ENCODE peak calls at places on chromosomes 1 and 21, in eight cellular contexts. One of them, this sample, is unnamed.

GRCh38 chr1:110038271-110038670 is 3.8 kb downstream of the STRIP1 start:
- DNase-seq in activated CD8-positive, alpha-beta memory T cell treated with anti-CD3 and anti-CD28 coated beads for 48 hours: no peak
- DNase-seq in brain pericyte: no peak
- DNase-seq in stimulated activated CD4-positive, alpha-beta T cell treated with anti-CD3 and anti-CD28 coated beads, Interleukin-2, amount 100 ng/mL, for 4 hours: no peak
- DNase-seq in T-cell: no peak
- DNase-seq in NCI-H345: no peak
- DNase-seq in cardiac fibroblast: no peak
- DNase-seq in cardiac septum: no peak
- DNase-seq in this sample: no peak

GRCh38 chr1:159090566-159091546 is 14.3 kb upstream of the AIM2 start:
- DNase-seq in activated CD8-positive, alpha-beta memory T cell treated with anti-CD3 and anti-CD28 coated beads for 48 hours: no peak
- DNase-seq in brain pericyte: no peak
- DNase-seq in stimulated activated CD4-positive, alpha-beta T cell treated with anti-CD3 and anti-CD28 coated beads, Interleukin-2, amount 100 ng/mL, for 4 hours: no peak
- DNase-seq in T-cell: no peak
- DNase-seq in NCI-H345: no peak
- DNase-seq in cardiac fibroblast: peak; percentile 64
- DNase-seq in cardiac septum: no peak
- DNase-seq in this sample: no peak

GRCh38 chr1:71737768-71738167 is 544.6 kb downstream of the NEGR1 start:
- DNase-seq in activated CD8-positive, alpha-beta memory T cell treated with anti-CD3 and anti-CD28 coated beads for 48 hours: no peak
- DNase-seq in brain pericyte: no peak
- DNase-seq in stimulated activated CD4-positive, alpha-beta T cell treated with anti-CD3 and anti-CD28 coated beads, Interleukin-2, amount 100 ng/mL, for 4 hours: no peak
- DNase-seq in T-cell: no peak
- DNase-seq in NCI-H345: no peak
- DNase-seq in cardiac fibroblast: no peak
- DNase-seq in cardiac septum: no peak
- DNase-seq in this sample: no peak

GRCh38 chr1:244021427-244021826 is 29.7 kb upstream of the ZBTB18 start:
- DNase-seq in activated CD8-positive, alpha-beta memory T cell treated with anti-CD3 and anti-CD28 coated beads for 48 hours: no peak
- DNase-seq in brain pericyte: no peak
- DNase-seq in stimulated activated CD4-positive, alpha-beta T cell treated with anti-CD3 and anti-CD28 coated beads, Interleukin-2, amount 100 ng/mL, for 4 hours: no peak
- DNase-seq in T-cell: no peak
- DNase-seq in NCI-H345: no peak
- DNase-seq in cardiac fibroblast: no peak
- DNase-seq in cardiac septum: no peak
- DNase-seq in this sample: no peak

GRCh38 chr1:16204634-16205332 is 7.7 kb downstream of the ARHGEF19 start:
- DNase-seq in activated CD8-positive, alpha-beta memory T cell treated with anti-CD3 and anti-CD28 coated beads for 48 hours: no peak
- DNase-seq in brain pericyte: no peak
- DNase-seq in stimulated activated CD4-positive, alpha-beta T cell treated with anti-CD3 and anti-CD28 coated beads, Interleukin-2, amount 100 ng/mL, for 4 hours: no peak
- DNase-seq in T-cell: no peak
- DNase-seq in NCI-H345: peak; percentile 64
- DNase-seq in cardiac fibroblast: no peak
- DNase-seq in cardiac septum: no peak
- DNase-seq in this sample: peak; percentile 20

GRCh38 chr21:33121715-33122475 is 52.0 kb downstream of the OLIG1 start:
- DNase-seq in activated CD8-positive, alpha-beta memory T cell treated with anti-CD3 and anti-CD28 coated beads for 48 hours: no peak
- DNase-seq in brain pericyte: no peak
- DNase-seq in stimulated activated CD4-positive, alpha-beta T cell treated with anti-CD3 and anti-CD28 coated beads, Interleukin-2, amount 100 ng/mL, for 4 hours: no peak
- DNase-seq in T-cell: no peak
- DNase-seq in NCI-H345: peak; percentile 7
- DNase-seq in cardiac fibroblast: peak; percentile 31
- DNase-seq in cardiac septum: no peak
- DNase-seq in this sample: no peak

GRCh38 chr1:8423702-8424538 is 106.0 kb downstream of the SLC45A1 start:
- DNase-seq in activated CD8-positive, alpha-beta memory T cell treated with anti-CD3 and anti-CD28 coated beads for 48 hours: peak; percentile 41
- DNase-seq in brain pericyte: no peak
- DNase-seq in stimulated activated CD4-positive, alpha-beta T cell treated with anti-CD3 and anti-CD28 coated beads, Interleukin-2, amount 100 ng/mL, for 4 hours: peak; percentile 14
- DNase-seq in T-cell: peak; percentile 17
- DNase-seq in NCI-H345: peak; percentile 64
- DNase-seq in cardiac fibroblast: peak; percentile 59
- DNase-seq in cardiac septum: peak; percentile 79
- DNase-seq in this sample: peak; percentile 42

GRCh38 chr1:223429313-223429731 is 36.1 kb downstream of the CCDC185 start:
- DNase-seq in activated CD8-positive, alpha-beta memory T cell treated with anti-CD3 and anti-CD28 coated beads for 48 hours: no peak
- DNase-seq in brain pericyte: no peak
- DNase-seq in stimulated activated CD4-positive, alpha-beta T cell treated with anti-CD3 and anti-CD28 coated beads, Interleukin-2, amount 100 ng/mL, for 4 hours: no peak
- DNase-seq in T-cell: no peak
- DNase-seq in NCI-H345: no peak
- DNase-seq in cardiac fibroblast: peak; percentile 17
- DNase-seq in cardiac septum: peak; percentile 82
- DNase-seq in this sample: no peak

GRCh38 chr1:172638885-172639831 is 19.7 kb upstream of the FASLG start:
- DNase-seq in activated CD8-positive, alpha-beta memory T cell treated with anti-CD3 and anti-CD28 coated beads for 48 hours: no peak
- DNase-seq in brain pericyte: no peak
- DNase-seq in stimulated activated CD4-positive, alpha-beta T cell treated with anti-CD3 and anti-CD28 coated beads, Interleukin-2, amount 100 ng/mL, for 4 hours: peak; percentile 80
- DNase-seq in T-cell: peak; percentile 56
- DNase-seq in NCI-H345: no peak
- DNase-seq in cardiac fibroblast: peak; percentile 97
- DNase-seq in cardiac septum: no peak
- DNase-seq in this sample: peak; percentile 12

GRCh38 chr1:65229201-65229600 is 80.1 kb upstream of the DNAJC6 start:
- DNase-seq in activated CD8-positive, alpha-beta memory T cell treated with anti-CD3 and anti-CD28 coated beads for 48 hours: no peak
- DNase-seq in brain pericyte: no peak
- DNase-seq in stimulated activated CD4-positive, alpha-beta T cell treated with anti-CD3 and anti-CD28 coated beads, Interleukin-2, amount 100 ng/mL, for 4 hours: no peak
- DNase-seq in T-cell: no peak
- DNase-seq in NCI-H345: no peak
- DNase-seq in cardiac fibroblast: no peak
- DNase-seq in cardiac septum: no peak
- DNase-seq in this sample: no peak

GRCh38 chr1:27341525-27342252 is at the start of gene SYTL1:
- DNase-seq in activated CD8-positive, alpha-beta memory T cell treated with anti-CD3 and anti-CD28 coated beads for 48 hours: no peak
- DNase-seq in brain pericyte: no peak
- DNase-seq in stimulated activated CD4-positive, alpha-beta T cell treated with anti-CD3 and anti-CD28 coated beads, Interleukin-2, amount 100 ng/mL, for 4 hours: no peak
- DNase-seq in T-cell: peak; percentile 64
- DNase-seq in NCI-H345: peak; percentile 78
- DNase-seq in cardiac fibroblast: peak; percentile 61
- DNase-seq in cardiac septum: peak; percentile 85
- DNase-seq in this sample: peak; percentile 66

GRCh38 chr1:156465747-156466365 is 34.7 kb downstream of the MEF2D start:
- DNase-seq in activated CD8-positive, alpha-beta memory T cell treated with anti-CD3 and anti-CD28 coated beads for 48 hours: no peak
- DNase-seq in brain pericyte: no peak
- DNase-seq in stimulated activated CD4-positive, alpha-beta T cell treated with anti-CD3 and anti-CD28 coated beads, Interleukin-2, amount 100 ng/mL, for 4 hours: no peak
- DNase-seq in T-cell: no peak
- DNase-seq in NCI-H345: no peak
- DNase-seq in cardiac fibroblast: peak; percentile 81
- DNase-seq in cardiac septum: no peak
- DNase-seq in this sample: no peak

GRCh38 chr1:242847390-242847993 is 323.0 kb upstream of the PLD5 start:
- DNase-seq in activated CD8-positive, alpha-beta memory T cell treated with anti-CD3 and anti-CD28 coated beads for 48 hours: no peak
- DNase-seq in brain pericyte: no peak
- DNase-seq in stimulated activated CD4-positive, alpha-beta T cell treated with anti-CD3 and anti-CD28 coated beads, Interleukin-2, amount 100 ng/mL, for 4 hours: no peak
- DNase-seq in T-cell: no peak
- DNase-seq in NCI-H345: no peak
- DNase-seq in cardiac fibroblast: peak; percentile 26
- DNase-seq in cardiac septum: no peak
- DNase-seq in this sample: no peak

GRCh38 chr1:174871886-174872285 is 127.9 kb upstream of the CACYBP start:
- DNase-seq in activated CD8-positive, alpha-beta memory T cell treated with anti-CD3 and anti-CD28 coated beads for 48 hours: no peak
- DNase-seq in brain pericyte: no peak
- DNase-seq in stimulated activated CD4-positive, alpha-beta T cell treated with anti-CD3 and anti-CD28 coated beads, Interleukin-2, amount 100 ng/mL, for 4 hours: no peak
- DNase-seq in T-cell: no peak
- DNase-seq in NCI-H345: peak; percentile 33
- DNase-seq in cardiac fibroblast: no peak
- DNase-seq in cardiac septum: no peak
- DNase-seq in this sample: no peak

GRCh38 chr1:189269011-189269410 is 1208.7 kb downstream of the BRINP3 start:
- DNase-seq in activated CD8-positive, alpha-beta memory T cell treated with anti-CD3 and anti-CD28 coated beads for 48 hours: no peak
- DNase-seq in brain pericyte: no peak
- DNase-seq in stimulated activated CD4-positive, alpha-beta T cell treated with anti-CD3 and anti-CD28 coated beads, Interleukin-2, amount 100 ng/mL, for 4 hours: no peak
- DNase-seq in T-cell: no peak
- DNase-seq in NCI-H345: no peak
- DNase-seq in cardiac fibroblast: peak; percentile 10
- DNase-seq in cardiac septum: no peak
- DNase-seq in this sample: no peak

GRCh38 chr21:14620152-14620551 is 74.0 kb upstream of the SAMSN1 start:
- DNase-seq in activated CD8-positive, alpha-beta memory T cell treated with anti-CD3 and anti-CD28 coated beads for 48 hours: no peak
- DNase-seq in brain pericyte: no peak
- DNase-seq in stimulated activated CD4-positive, alpha-beta T cell treated with anti-CD3 and anti-CD28 coated beads, Interleukin-2, amount 100 ng/mL, for 4 hours: no peak
- DNase-seq in T-cell: no peak
- DNase-seq in NCI-H345: no peak
- DNase-seq in cardiac fibroblast: no peak
- DNase-seq in cardiac septum: no peak
- DNase-seq in this sample: peak; percentile 23

This sample was measured in naive thymus-derived CD4-positive, alpha-beta T cell.